ENCODE peak calls at places on chromosomes 6 and 20, in five cellular contexts. R is IMR-90, P is A549, Q is HepG2, G is K562. O is an unnamed sample.

GRCh38 chr6:164108869-164109769 is 694.6 kb downstream of the QKI start:
- DNase-seq in R (no peak), P (peak), Q (no peak), G (no peak), O (no peak)

GRCh38 chr20:34538671-34539123 is 19.8 kb upstream of the MAP1LC3A start:
- DNase-seq in R (peak), P (peak), Q (peak), G (peak), O (no peak)

GRCh38 chr6:41306187-41306854 is 19.8 kb upstream of the TREM1 start:
- DNase-seq in R (peak), P (peak), Q (peak), G (peak), O (no peak)

GRCh38 chr20:11207749-11208502 is 534.1 kb upstream of the JAG1 start:
- DNase-seq in R (peak), P (peak), Q (peak), G (no peak), O (no peak)

GRCh38 chr20:54510546-54511129 is 35.2 kb downstream of the DOK5 start:
- DNase-seq in R (no peak), P (no peak), Q (no peak), G (no peak), O (no peak)

GRCh38 chr6:15781890-15782289 is 119.1 kb upstream of the DTNBP1 start:
- DNase-seq in R (no peak), P (no peak), Q (no peak), G (no peak), O (no peak)

GRCh38 chr20:7937328-7937727 is 2.9 kb downstream of the HAO1 start:
- DNase-seq in R (no peak), P (no peak), Q (no peak), G (no peak), O (no peak)

GRCh38 chr6:44630125-44631028 is 242.9 kb downstream of the CDC5L start:
- DNase-seq in R (peak), P (peak), Q (peak), G (peak), O (peak)

GRCh38 chr6:148423601-148424270 is 81.1 kb downstream of the SASH1 start:
- DNase-seq in R (peak), P (no peak), Q (no peak), G (no peak), O (no peak)

GRCh38 chr6:141451176-141451507 is 681.6 kb upstream of the GJE1 start:
- DNase-seq in R (no peak), P (no peak), Q (no peak), G (no peak), O (no peak)

GRCh38 chr20:30811896-30812671 is 445.4 kb upstream of the DEFB115 start:
- DNase-seq in R (peak), P (no peak), Q (no peak), G (peak), O (peak)

GRCh38 chr20:5737619-5737953 is 12.6 kb upstream of the SHLD1 start:
- DNase-seq in R (no peak), P (no peak), Q (no peak), G (no peak), O (no peak)

GRCh38 chr6:137903933-137904821 is 37.1 kb downstream of the TNFAIP3 start:
- DNase-seq in R (peak), P (peak), Q (peak), G (peak), O (no peak)

GRCh38 chr6:74731921-74732320 is 473.9 kb downstream of the COL12A1 start:
- DNase-seq in R (peak), P (no peak), Q (no peak), G (no peak), O (no peak)

GRCh38 chr6:139699335-139699734 is 324.9 kb upstream of the CITED2 start:
- DNase-seq in R (peak), P (no peak), Q (no peak), G (no peak), O (no peak)

GRCh38 chr6:4402477-4402976 is 267.2 kb upstream of the ECI2 start:
- DNase-seq in R (peak), P (peak), Q (peak), G (peak), O (no peak)
- H3K27ac ChIP-seq in R (peak), P (peak), Q (no peak), G (no peak), O (no peak)

GRCh38 chr20:47973519-47974233 is 188.4 kb upstream of the SULF2 start:
- DNase-seq in R (no peak), P (no peak), Q (peak), G (no peak), O (peak)
- TF ChIP-seq CEBPB in R (no peak), P (no peak), Q (no peak), G (no peak), O (no peak)

GRCh38 chr6:107633680-107634141 is 143.8 kb downstream of the SOBP start:
- DNase-seq in R (no peak), P (no peak), Q (no peak), G (no peak), O (no peak)

GRCh38 chr6:107635058-107635515 is 145.2 kb downstream of the SOBP start:
- DNase-seq in R (no peak), P (no peak), Q (no peak), G (no peak), O (no peak)

GRCh38 chr6:107636486-107636885 is 146.6 kb downstream of the SOBP start:
- DNase-seq in R (no peak), P (no peak), Q (no peak), G (peak), O (no peak)

GRCh38 chr6:107632757-107633156 is 142.8 kb downstream of the SOBP start:
- DNase-seq in R (no peak), P (no peak), Q (no peak), G (no peak), O (no peak)

DNA sequence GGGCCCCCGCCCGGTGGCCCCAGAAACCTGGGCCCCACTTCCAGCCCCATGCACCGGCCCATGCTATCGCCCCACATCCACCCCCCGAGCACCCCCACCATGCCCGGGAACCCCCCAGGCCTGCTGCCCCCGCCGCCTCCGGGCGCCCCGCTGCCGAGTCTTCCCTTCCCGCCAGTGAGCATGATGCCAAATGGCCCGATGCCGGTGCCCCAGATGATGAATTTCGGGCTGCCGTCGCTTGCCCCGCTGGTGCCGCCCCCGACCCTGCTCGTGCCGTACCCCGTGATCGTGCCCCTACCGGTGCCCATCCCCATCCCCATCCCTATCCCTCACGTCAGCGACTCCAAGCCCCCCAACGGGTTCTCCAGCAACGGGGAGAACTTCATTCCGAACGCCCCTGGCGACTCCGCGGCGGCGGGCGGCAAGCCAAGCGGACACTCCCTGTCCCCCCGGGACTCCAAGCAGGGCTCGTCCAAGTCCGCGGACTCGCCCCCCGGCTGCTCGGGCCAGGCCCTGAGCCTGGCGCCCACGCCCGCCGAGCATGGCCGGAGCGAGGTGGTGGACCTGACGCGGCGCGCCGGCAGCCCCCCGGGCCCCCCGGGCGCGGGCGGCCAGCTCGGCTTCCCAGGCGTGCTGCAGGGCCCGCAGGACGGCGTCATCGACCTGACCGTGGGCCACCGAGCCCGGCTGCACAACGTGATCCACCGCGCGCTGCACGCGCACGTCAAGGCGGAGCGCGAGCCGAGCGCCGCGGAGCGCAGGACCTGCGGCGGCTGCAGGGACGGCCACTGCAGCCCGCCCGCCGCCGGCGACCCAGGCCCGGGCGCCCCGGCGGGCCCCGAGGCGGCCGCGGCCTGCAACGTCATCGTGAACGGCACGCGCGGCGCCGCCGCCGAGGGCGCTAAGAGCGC is 144.5 kb downstream of the SOBP start:
- DNase-seq in R (no peak), P (no peak), Q (no peak), G (no peak), O (no peak)
- H3K27ac ChIP-seq in R (no peak), P (no peak), Q (no peak), G (no peak), O (no peak)

GRCh38 chr20:49420811-49421295 is 61.6 kb downstream of the KCNB1 start:
- DNase-seq in R (no peak), P (no peak), Q (no peak), G (no peak), O (no peak)
- TF ChIP-seq CEBPB in R (no peak), P (no peak), Q (no peak), G (no peak), O (no peak)

DNA sequence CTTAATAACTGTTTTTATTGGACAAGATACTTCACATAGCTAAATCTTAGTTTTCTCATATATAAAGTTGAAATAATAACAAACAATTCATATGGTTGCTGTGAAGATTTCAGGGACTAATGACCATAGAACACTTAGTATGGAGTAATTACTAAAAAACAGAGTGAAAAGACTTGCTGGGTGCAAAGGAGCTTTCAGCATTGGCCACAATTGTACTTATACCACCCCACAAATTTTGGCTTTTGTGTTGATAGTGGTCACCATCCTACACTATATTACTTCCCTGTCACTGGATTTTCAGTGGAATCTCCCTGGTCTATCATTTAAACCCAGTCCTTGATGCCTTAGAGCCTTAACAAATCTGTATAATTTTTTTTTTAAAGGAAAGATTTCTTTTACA is 398.6 kb upstream of the EPHA7 start:
- DNase-seq in R (no peak), P (no peak), Q (no peak), G (no peak), O (no peak)
- H3K27ac ChIP-seq in R (no peak), P (no peak), Q (no peak), G (no peak), O (no peak)

DNA sequence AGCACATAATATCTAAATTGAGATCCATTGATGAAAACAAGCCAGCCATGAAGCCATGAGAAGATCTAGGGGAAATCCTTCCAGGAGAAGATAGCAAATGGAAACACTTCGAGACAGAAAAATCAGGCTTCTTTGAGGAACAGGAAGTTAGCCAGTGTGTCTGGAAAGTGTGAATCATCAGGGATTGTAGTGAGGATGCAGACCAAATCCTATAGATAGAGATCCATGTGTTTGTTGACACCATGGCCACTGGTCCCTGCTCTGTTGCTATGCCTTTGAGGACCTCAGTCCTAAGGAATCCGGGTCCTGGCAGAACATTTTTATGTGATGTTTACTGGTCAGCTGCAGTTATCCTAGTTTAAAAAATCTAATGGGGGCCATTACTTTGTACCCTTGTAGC is 6.6 kb upstream of the ELOVL2 start:
- DNase-seq in R (peak), P (peak), Q (no peak), G (no peak), O (no peak)
- TF ChIP-seq CEBPB in R (no peak), P (no peak), Q (no peak), G (no peak), O (no peak)

GRCh38 chr6:159421586-159421985 is 252.4 kb downstream of the FNDC1 start:
- DNase-seq in R (no peak), P (no peak), Q (no peak), G (no peak), O (no peak)
- H3K27ac ChIP-seq in R (no peak), P (no peak), Q (no peak), G (no peak), O (no peak)